ENCODE peak calls at places on chromosomes 12 and 14, in ten cellular contexts. I, U, H, K, P, S, A, B, L and T are unnamed samples.

GRCh38 chr14:49483266-49483665 is 102.9 kb downstream of the RPS29 start:
- DNase-seq in B (no peak), U (no peak), P (no peak), H (no peak), S (no peak), K (no peak), L (no peak), A (no peak), I (no peak), T (no peak)

GRCh38 chr12:127455347-127456265 is 811.4 kb upstream of the TMEM132C start:
- DNase-seq in S (peak), I (peak), L (no peak), P (no peak), U (no peak), A (peak), B (no peak), H (no peak), K (no peak), T (no peak)

GRCh38 chr12:46269429-46270241 is 792 bp upstream of the SLC38A1 start:
- DNase-seq in I (no peak), L (peak), U (peak), B (peak), A (peak), P (peak), H (no peak), S (peak), K (no peak), T (no peak)

GRCh38 chr12:64912501-64912900 is 88.1 kb downstream of the TBC1D30 start:
- DNase-seq in K (no peak), U (no peak), A (no peak), H (no peak), L (no peak), P (no peak), B (no peak), I (no peak), S (no peak), T (no peak)

GRCh38 chr14:64235652-64236640 is 58.2 kb downstream of the ESR2 start:
- DNase-seq in S (no peak), U (peak), I (no peak), P (no peak), H (no peak), A (no peak), K (no peak), B (no peak), L (no peak), T (no peak)

GRCh38 chr14:23366163-23366921 is 1.4 kb upstream of the EFS start:
- DNase-seq in S (peak), K (peak), H (peak), B (peak), U (no peak), A (peak), I (peak), L (peak), P (no peak), T (no peak)

GRCh38 chr12:127745466-127746220 is 521.3 kb upstream of the TMEM132C start:
- DNase-seq in P (no peak), I (no peak), B (no peak), S (no peak), A (no peak), L (no peak), H (no peak), U (no peak), K (no peak), T (no peak)

GRCh38 chr14:55133416-55133815 is 4.4 kb downstream of the LGALS3 start:
- DNase-seq in U (no peak), A (no peak), P (no peak), I (no peak), L (no peak), K (no peak), H (no peak), S (no peak), B (no peak), T (no peak)

GRCh38 chr14:67999693-68000384 is 180.3 kb downstream of the RAD51B start:
- DNase-seq in L (no peak), B (no peak), S (no peak), U (peak), P (no peak), A (no peak), K (no peak), I (no peak), H (no peak), T (no peak)

GRCh38 chr12:132524405-132524804 is 34.5 kb downstream of the FBRSL1 start:
- DNase-seq in B (no peak), I (peak), S (no peak), A (no peak), K (no peak), P (peak), H (no peak), L (no peak), U (peak), T (no peak)

GRCh38 chr14:93106541-93107156 is 9.1 kb downstream of the ITPK1 start:
- DNase-seq in B (no peak), L (no peak), P (no peak), K (no peak), S (no peak), I (no peak), A (no peak), H (no peak), U (no peak), T (no peak)

GRCh38 chr12:38053113-38053512 is 263.5 kb upstream of the ALG10B start:
- DNase-seq in A (no peak), P (no peak), K (no peak), U (no peak), I (peak), S (no peak), B (no peak), H (no peak), L (no peak), T (no peak)